ENCODE peak calls at places on chromosomes 1 and 21, in seven cellular contexts. R is H7; B is T-helper 17 cell; I is brain microvascular endothelial cell; P is heart left ventricle; D is stimulated activated CD8-positive, alpha-beta memory T cell treated with anti-CD3 and anti-CD28 coated beads, Interleukin-12 subunit alpha, Interleukin-12 subunit beta, amount 100 ng/mL, for 4 hours; L is K562. S is an unnamed sample.

GRCh38 chr1:60088620-60089155 is 15.1 kb upstream of the C1orf87 start:
- DNase-seq in R (no peak), B (no peak), I (no peak), P (no peak), D (no peak), L (no peak), S (peak; percentile 34)

GRCh38 chr1:15326691-15327530 is 79.9 kb downstream of the FHAD1 start:
- DNase-seq in R (no peak), B (no peak), I (no peak), P (no peak), D (no peak), L (peak; percentile 25), S (peak; percentile 86)

GRCh38 chr1:241532173-241532553 is at the start of gene KMO:
- DNase-seq in R (no peak), B (no peak), I (no peak), P (no peak), D (no peak), L (peak; percentile 35), S (no peak)

GRCh38 chr1:66596191-66596590 is 62.2 kb downstream of the SGIP1 start:
- DNase-seq in R (no peak), B (no peak), I (no peak), P (no peak), D (no peak), L (no peak), S (no peak)

GRCh38 chr1:166007176-166007575 is 159.6 kb downstream of the FAM78B start:
- DNase-seq in R (no peak), B (no peak), I (no peak), P (no peak), D (no peak), L (no peak), S (no peak)

GRCh38 chr1:44571712-44572571 is 102.3 kb downstream of the TMEM53 start:
- DNase-seq in R (peak; percentile 60), B (no peak), I (no peak), P (no peak), D (no peak), L (peak; percentile 58), S (no peak)

GRCh38 chr1:9591669-9592509 is 3.2 kb downstream of the TMEM201 start:
- DNase-seq in R (peak; percentile 56), B (no peak), I (no peak), P (no peak), D (no peak), L (no peak), S (no peak)

GRCh38 chr1:15756143-15757015 is 2.2 kb upstream of the FBLIM1 start:
- DNase-seq in R (peak; percentile 56), B (no peak), I (no peak), P (no peak), D (no peak), L (no peak), S (no peak)

GRCh38 chr1:106080608-106081325 is 975.7 kb upstream of the PRMT6 start:
- DNase-seq in R (peak; percentile 3), B (no peak), I (no peak), P (no peak), D (no peak), L (peak; percentile 3), S (no peak)

GRCh38 chr21:17613242-17613676 is 558 bp upstream of the BTG3 start:
- DNase-seq in R (no peak), B (no peak), I (no peak), P (peak; percentile 20), D (no peak), L (no peak), S (peak; percentile 32)

GRCh38 chr1:209349372-209350324 is 233.9 kb upstream of the CAMK1G start:
- DNase-seq in R (no peak), B (no peak), I (peak; percentile 34), P (no peak), D (no peak), L (no peak), S (no peak)

GRCh38 chr21:21396424-21396823 is 398.2 kb downstream of the NCAM2 start:
- DNase-seq in R (no peak), B (no peak), I (no peak), P (no peak), D (no peak), L (no peak), S (no peak)

GRCh38 chr1:200590001-200590400 is 30.6 kb downstream of the KIF14 start:
- DNase-seq in R (no peak), B (no peak), I (no peak), P (no peak), D (no peak), L (no peak), S (peak; percentile 2)

GRCh38 chr1:56806804-56807203 is 12.4 kb downstream of the FYB2 start:
- DNase-seq in R (no peak), B (no peak), I (no peak), P (no peak), D (no peak), L (no peak), S (no peak)

GRCh38 chr1:43452789-43453441 is 816 bp downstream of the HYI start:
- DNase-seq in R (peak; percentile 89), B (no peak), I (no peak), P (no peak), D (no peak), L (peak; percentile 59), S (peak; percentile 71)

GRCh38 chr21:41830145-41830707 is 48.9 kb downstream of the PRDM15 start:
- DNase-seq in R (no peak), B (no peak), I (no peak), P (no peak), D (no peak), L (no peak), S (no peak)

GRCh38 chr1:176795929-176796328 is 333.0 kb downstream of the PAPPA2 start:
- DNase-seq in R (no peak), B (no peak), I (no peak), P (no peak), D (no peak), L (peak; percentile 5), S (no peak)

GRCh38 chr1:205285391-205286101 is 36.0 kb downstream of the NUAK2 start:
- DNase-seq in R (no peak), B (peak; percentile 35), I (no peak), P (no peak), D (peak; percentile 31), L (no peak), S (peak; percentile 55)

GRCh38 chr1:9425859-9426258 is 113.4 kb upstream of the SLC25A33 start:
- DNase-seq in R (no peak), B (no peak), I (no peak), P (no peak), D (no peak), L (no peak), S (no peak)

GRCh38 chr1:78053498-78053897 is 7.7 kb downstream of the GIPC2 start:
- DNase-seq in R (no peak), B (no peak), I (no peak), P (no peak), D (no peak), L (no peak), S (no peak)

GRCh38 chr1:31823780-31824179 is 8.0 kb upstream of the SPOCD1 start:
- DNase-seq in R (no peak), B (no peak), I (no peak), P (no peak), D (no peak), L (no peak), S (no peak)

GRCh38 chr1:208272713-208273112 is 28.5 kb upstream of the PLXNA2 start:
- DNase-seq in R (no peak), B (no peak), I (no peak), P (no peak), D (no peak), L (no peak), S (no peak)

GRCh38 chr1:36599828-36600227 is 117.1 kb upstream of the CSF3R start:
- DNase-seq in R (no peak), B (no peak), I (no peak), P (no peak), D (no peak), L (no peak), S (no peak)

GRCh38 chr1:164821648-164822047 is 262.7 kb downstream of the PBX1 start:
- DNase-seq in R (no peak), B (no peak), I (no peak), P (no peak), D (no peak), L (no peak), S (no peak)

GRCh38 chr1:155457237-155457636 is 105.4 kb downstream of the ASH1L start:
- DNase-seq in R (no peak), B (no peak), I (no peak), P (no peak), D (no peak), L (no peak), S (no peak)

GRCh38 chr21:43864806-43865470 is at the start of gene AGPAT3:
- DNase-seq in R (peak; percentile 89), B (no peak), I (no peak), P (peak; percentile 48), D (peak; percentile 34), L (peak; percentile 56), S (no peak)

GRCh38 chr1:15941044-15941840 is 34.7 kb downstream of the ZBTB17 start:
- DNase-seq in R (no peak), B (no peak), I (no peak), P (no peak), D (no peak), L (no peak), S (no peak)

GRCh38 chr1:3067301-3067670 is 1.7 kb upstream of the PRDM16 start:
- DNase-seq in R (peak; percentile 67), B (no peak), I (no peak), P (no peak), D (no peak), L (no peak), S (no peak)

GRCh38 chr1:244496186-244496585 is 35.1 kb downstream of the CATSPERE start:
- DNase-seq in R (no peak), B (no peak), I (no peak), P (no peak), D (no peak), L (no peak), S (no peak)

GRCh38 chr1:162632234-162632666 is at the start of gene DDR2:
- DNase-seq in R (no peak), B (no peak), I (peak; percentile 88), P (peak; percentile 52), D (no peak), L (no peak), S (peak; percentile 99)

GRCh38 chr1:245216356-245217110 is 61.7 kb downstream of the KIF26B start:
- DNase-seq in R (no peak), B (no peak), I (no peak), P (no peak), D (no peak), L (no peak), S (no peak)

GRCh38 chr21:38823737-38824123 is 18.0 kb downstream of the ETS2 start:
- DNase-seq in R (no peak), B (no peak), I (no peak), P (no peak), D (no peak), L (no peak), S (no peak)

GRCh38 chr1:32063261-32063681 is 9.5 kb upstream of the TMEM39B start:
- DNase-seq in R (peak; percentile 68), B (no peak), I (peak; percentile 36), P (no peak), D (no peak), L (peak; percentile 63), S (peak; percentile 80)

GRCh38 chr1:34591751-34592629 is 162.9 kb upstream of the GJB5 start:
- DNase-seq in R (peak; percentile 23), B (no peak), I (no peak), P (no peak), D (no peak), L (peak; percentile 14), S (no peak)

GRCh38 chr21:46099476-46099875 is 1.6 kb downstream of the COL6A2 start:
- DNase-seq in R (peak; percentile 85), B (no peak), I (no peak), P (peak; percentile 22), D (no peak), L (no peak), S (no peak)

GRCh38 chr1:170929835-170930554 is 5.3 kb upstream of the MROH9 start:
- DNase-seq in R (peak; percentile 53), B (no peak), I (peak; percentile 77), P (peak; percentile 16), D (no peak), L (peak; percentile 58), S (peak; percentile 60)

GRCh38 chr1:228650141-228650540 is 85.1 kb upstream of the RHOU start:
- DNase-seq in R (peak; percentile 76), B (no peak), I (no peak), P (no peak), D (no peak), L (peak; percentile 18), S (no peak)

S was measured in fibroblast of lung.